ENCODE peak calls at places on chromosomes 13 and 19, in seven cellular contexts. T is A549; G is fibroblast of lung; U is tibial artery; H is CD4-positive, alpha-beta T cell; R is transverse colon; P is CD8-positive, alpha-beta memory T cell. K is an unnamed sample.

GRCh38 chr13:45100855-45101254 is 19.5 kb upstream of the GTF2F2 start:
- DNase-seq in T (no peak), G (no peak), U (no peak), H (no peak), R (no peak), P (no peak), K (no peak)

GRCh38 chr19:50857366-50857765 is 2.7 kb downstream of the KLK3 start:
- DNase-seq in T (no peak), G (no peak), U (no peak), H (no peak), R (no peak), P (no peak), K (no peak)

GRCh38 chr19:29260477-29261317 is 47.7 kb upstream of the UQCRFS1 start:
- DNase-seq in T (peak), G (no peak), U (no peak), H (no peak), R (no peak), P (no peak), K (no peak)

GRCh38 chr13:38090913-38091312 is 221.3 kb upstream of the TRPC4 start:
- DNase-seq in T (no peak), G (no peak), U (no peak), H (no peak), R (no peak), P (no peak), K (no peak)

GRCh38 chr19:4059931-4060620 is 6.6 kb downstream of the ZBTB7A start:
- DNase-seq in T (no peak), G (no peak), U (peak), H (peak), R (peak), P (peak), K (no peak)

GRCh38 chr13:51148952-51149573 is 38.0 kb upstream of the C13orf42 start:
- DNase-seq in T (peak), G (peak), U (no peak), H (no peak), R (peak), P (no peak), K (peak)

GRCh38 chr19:52689804-52690394 is 44.9 kb downstream of the ZNF611 start:
- DNase-seq in T (no peak), G (no peak), U (peak), H (peak), R (peak), P (peak), K (peak)

GRCh38 chr13:63351081-63351480 is 1935.4 kb upstream of the PCDH20 start:
- DNase-seq in T (no peak), G (no peak), U (no peak), H (no peak), R (no peak), P (no peak), K (no peak)

GRCh38 chr13:24212674-24213073 is 52.2 kb downstream of the SPATA13 start:
- DNase-seq in T (no peak), G (no peak), U (no peak), H (no peak), R (no peak), P (no peak), K (peak)

GRCh38 chr13:32811297-32811800 is 204.9 kb upstream of the KL start:
- DNase-seq in T (no peak), G (no peak), U (no peak), H (no peak), R (peak), P (no peak), K (no peak)

GRCh38 chr13:28532226-28533048 is 37.5 kb upstream of the FLT1 start:
- DNase-seq in T (no peak), G (no peak), U (peak), H (no peak), R (no peak), P (no peak), K (no peak)

GRCh38 chr13:111914241-111915103 is 152.5 kb upstream of the SOX1 start:
- DNase-seq in T (no peak), G (no peak), U (no peak), H (no peak), R (no peak), P (no peak), K (no peak)

GRCh38 chr13:34567558-34567957 is 374.5 kb upstream of the NBEA start:
- DNase-seq in T (no peak), G (no peak), U (no peak), H (no peak), R (no peak), P (no peak), K (no peak)

GRCh38 chr13:72149701-72150100 is 282.7 kb upstream of the DACH1 start:
- DNase-seq in T (no peak), G (peak), U (no peak), H (no peak), R (no peak), P (no peak), K (no peak)
- H3K27ac ChIP-seq in T (no peak), G (no peak), U (no peak), H (no peak), R (no peak), P (no peak), K (no peak)

GRCh38 chr13:113818700-113819295 is 45.1 kb downstream of the GAS6 start:
- DNase-seq in T (no peak), G (no peak), U (no peak), H (no peak), R (no peak), P (no peak), K (no peak)

GRCh38 chr13:113820813-113821651 is 42.8 kb downstream of the GAS6 start:
- DNase-seq in T (peak), G (peak), U (peak), H (no peak), R (peak), P (no peak), K (peak)

GRCh38 chr13:113819341-113819730 is 44.5 kb downstream of the GAS6 start:
- DNase-seq in T (no peak), G (no peak), U (no peak), H (no peak), R (no peak), P (no peak), K (no peak)

GRCh38 chr13:113821847-113822246 is 42.0 kb downstream of the GAS6 start:
- DNase-seq in T (no peak), G (no peak), U (no peak), H (no peak), R (no peak), P (no peak), K (no peak)

DNA sequence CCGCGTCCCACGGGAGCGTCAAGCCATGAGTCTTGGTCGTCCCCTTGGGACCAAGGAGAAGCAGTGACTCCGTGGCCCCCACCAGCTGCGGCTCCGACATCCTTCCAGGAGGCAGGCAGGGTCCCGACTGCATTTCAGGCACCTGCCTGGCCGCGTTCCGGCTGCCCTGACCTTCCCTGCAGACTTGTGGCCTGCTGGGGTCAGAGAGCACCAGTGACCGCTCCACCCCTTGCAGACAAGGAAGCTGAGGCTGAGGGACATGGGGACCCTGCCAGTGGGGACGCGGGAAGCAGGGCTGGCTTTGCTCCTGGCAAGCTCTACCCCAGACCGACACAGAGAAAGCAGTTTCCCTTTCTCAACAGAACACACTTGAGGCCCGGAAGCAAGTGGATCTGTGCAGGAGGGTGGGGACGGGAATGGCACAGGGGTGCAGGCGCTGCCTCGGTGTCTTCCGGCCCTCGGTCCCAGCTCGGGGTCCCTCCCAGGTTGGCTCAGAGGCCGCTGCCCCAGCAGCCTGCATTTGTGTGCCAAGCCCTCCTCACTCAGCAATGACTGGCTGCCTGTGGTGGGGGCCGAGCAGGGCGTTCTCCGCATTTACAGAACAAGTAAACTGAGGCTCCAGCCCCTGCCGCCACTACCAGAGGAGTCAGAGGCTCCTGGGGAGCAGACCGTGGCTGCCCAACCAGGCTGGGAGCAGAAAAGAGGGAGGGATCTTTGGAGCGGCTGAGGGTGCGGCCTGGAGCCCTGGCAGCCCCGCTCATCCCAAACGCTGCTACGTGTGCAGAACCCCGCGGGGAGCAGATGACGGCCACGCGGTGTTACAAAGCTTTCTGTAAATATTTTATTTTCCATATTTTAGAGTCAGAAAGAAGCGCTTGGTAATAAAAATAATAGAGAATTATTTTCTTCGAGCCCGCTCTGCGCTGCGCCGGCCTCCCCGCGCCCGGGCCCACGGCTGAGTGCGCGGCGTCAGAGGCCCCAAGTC is 43.9 kb downstream of the GAS6 start:
- DNase-seq in T (no peak), G (no peak), U (no peak), H (no peak), R (no peak), P (no peak), K (no peak)
- H3K27ac ChIP-seq in T (peak), G (peak), U (peak), H (no peak), R (peak), P (no peak), K (peak)

GRCh38 chr19:55676889-55677505 is 2.0 kb downstream of the EPN1 start:
- DNase-seq in T (no peak), G (no peak), U (no peak), H (no peak), R (no peak), P (no peak), K (no peak)
- H3K27ac ChIP-seq in T (no peak), G (no peak), U (no peak), H (no peak), R (peak), P (no peak), K (no peak)

DNA sequence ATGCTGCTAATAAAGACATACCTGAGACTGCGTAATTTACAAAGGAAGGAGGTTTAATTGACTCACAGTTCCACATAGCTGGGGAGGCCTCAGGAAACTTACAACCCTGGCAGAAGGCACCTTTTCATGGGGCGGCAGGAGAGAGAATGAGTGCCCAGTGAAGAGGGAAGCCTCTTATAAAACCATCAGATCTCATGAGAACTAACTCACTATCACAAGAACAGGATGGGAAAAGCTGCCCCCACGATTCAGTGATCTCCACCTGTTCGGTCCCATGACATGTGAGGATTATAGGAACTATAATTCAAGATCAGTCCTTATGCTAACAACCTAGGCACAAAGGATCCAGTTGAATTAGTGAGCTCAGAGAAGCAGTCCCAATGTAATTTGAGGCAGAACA is 59.4 kb downstream of the GPC6 start:
- DNase-seq in T (no peak), G (no peak), U (no peak), H (no peak), R (no peak), P (no peak), K (no peak)
- H3K27ac ChIP-seq in T (no peak), G (no peak), U (no peak), H (no peak), R (no peak), P (no peak), K (no peak)

GRCh38 chr13:36346222-36347083 is at the start of gene SPART:
- DNase-seq in T (peak), G (peak), U (peak), H (peak), R (peak), P (peak), K (peak)
- H3K27ac ChIP-seq in T (peak), G (peak), U (peak), H (peak), R (peak), P (peak), K (peak)

DNA sequence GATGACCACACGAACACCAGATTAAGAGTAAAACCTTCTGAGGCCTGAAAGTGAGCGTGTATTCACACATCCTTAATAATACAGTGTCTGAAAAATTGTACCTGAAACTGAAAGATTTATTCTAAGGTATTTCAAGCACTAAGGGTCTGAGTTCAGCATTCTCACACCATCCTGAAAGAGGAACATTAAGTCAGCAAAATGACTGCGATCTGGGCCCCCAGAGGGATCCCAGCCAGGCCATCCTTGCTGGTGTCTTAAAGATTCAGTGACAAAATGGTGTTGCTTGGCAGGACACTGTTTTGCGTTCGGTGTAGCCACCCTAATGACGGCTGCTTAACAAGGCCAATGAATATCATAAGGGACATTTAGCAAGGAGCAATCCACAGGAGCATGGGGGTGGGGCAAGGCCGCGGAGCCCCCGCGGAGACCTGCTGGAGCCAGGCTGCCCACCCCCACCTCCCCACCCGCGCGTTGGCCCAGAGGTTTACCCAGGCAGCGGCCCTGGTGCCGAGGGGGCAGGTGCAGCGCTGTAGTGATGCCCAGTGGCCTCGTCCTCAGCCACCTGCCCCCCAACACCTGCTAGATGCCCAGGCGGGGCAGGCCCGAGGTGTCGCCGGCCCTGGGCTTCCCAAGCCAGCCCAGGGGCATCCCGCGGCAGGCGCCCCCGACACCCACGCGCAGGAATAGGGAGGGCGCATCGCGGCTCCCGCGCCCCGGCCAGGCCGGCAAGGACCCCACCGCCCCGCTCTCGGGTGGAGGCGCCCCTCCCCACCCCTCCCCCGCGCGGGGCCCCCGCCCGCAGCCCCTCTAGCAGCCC is 742 bp downstream of the NALCN start:
- DNase-seq in T (peak), G (no peak), U (no peak), H (no peak), R (no peak), P (no peak), K (peak)
- H3K27ac ChIP-seq in T (peak), G (no peak), U (peak), H (no peak), R (no peak), P (no peak), K (peak)

GRCh38 chr19:12294308-12295158 is at the start of gene ZNF44:
- DNase-seq in T (peak), G (peak), U (peak), H (peak), R (peak), P (peak), K (peak)

GRCh38 chr19:12295191-12295590 is 508 bp upstream of the ZNF44 start:
- DNase-seq in T (no peak), G (no peak), U (no peak), H (no peak), R (no peak), P (no peak), K (no peak)

GRCh38 chr19:12289790-12290065 is 5.0 kb downstream of the ZNF44 start:
- DNase-seq in T (no peak), G (no peak), U (no peak), H (no peak), R (no peak), P (no peak), K (no peak)

DNA sequence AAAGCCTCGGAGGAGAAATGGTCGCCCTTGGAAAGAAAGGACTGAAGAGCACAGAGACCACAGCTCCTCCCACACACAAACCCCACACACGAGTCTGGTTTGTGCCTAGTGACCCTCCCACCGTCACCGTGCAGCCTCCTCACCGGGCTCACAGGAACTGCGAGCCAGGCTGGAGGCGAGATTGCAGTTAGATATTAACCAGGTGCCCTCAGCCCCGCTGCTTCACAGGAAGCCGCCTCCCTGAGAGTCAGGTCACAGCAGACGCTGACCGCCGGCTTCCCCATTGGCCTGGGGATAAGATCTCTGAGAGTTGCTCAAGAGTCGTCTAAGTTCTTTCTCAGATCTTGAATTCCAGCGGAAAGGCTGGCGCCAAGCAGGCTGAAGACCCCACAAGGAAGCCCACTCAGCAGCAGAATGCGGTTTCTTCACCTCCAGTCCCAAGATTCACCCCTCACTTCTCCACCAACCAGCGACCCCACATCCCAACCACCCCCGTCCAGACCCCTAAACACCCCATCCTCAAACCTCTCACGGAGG is 844 bp downstream of the ZNF44 start:
- DNase-seq in T (peak), G (peak), U (peak), H (peak), R (peak), P (peak), K (peak)
- H3K27ac ChIP-seq in T (no peak), G (peak), U (peak), H (peak), R (peak), P (peak), K (peak)

GRCh38 chr19:14517446-14517839 is 754 bp downstream of the DNAJB1 start:
- DNase-seq in T (no peak), G (no peak), U (no peak), H (no peak), R (peak), P (no peak), K (peak)

GRCh38 chr19:14516746-14517438 is 1.3 kb downstream of the DNAJB1 start:
- DNase-seq in T (no peak), G (no peak), U (no peak), H (no peak), R (peak), P (no peak), K (no peak)

GRCh38 chr19:14516048-14516534 is 2.1 kb downstream of the DNAJB1 start:
- DNase-seq in T (no peak), G (no peak), U (no peak), H (no peak), R (peak), P (no peak), K (no peak)

GRCh38 chr19:14514215-14514871 is 3.9 kb downstream of the DNAJB1 start:
- DNase-seq in T (no peak), G (no peak), U (no peak), H (no peak), R (no peak), P (no peak), K (no peak)

DNA sequence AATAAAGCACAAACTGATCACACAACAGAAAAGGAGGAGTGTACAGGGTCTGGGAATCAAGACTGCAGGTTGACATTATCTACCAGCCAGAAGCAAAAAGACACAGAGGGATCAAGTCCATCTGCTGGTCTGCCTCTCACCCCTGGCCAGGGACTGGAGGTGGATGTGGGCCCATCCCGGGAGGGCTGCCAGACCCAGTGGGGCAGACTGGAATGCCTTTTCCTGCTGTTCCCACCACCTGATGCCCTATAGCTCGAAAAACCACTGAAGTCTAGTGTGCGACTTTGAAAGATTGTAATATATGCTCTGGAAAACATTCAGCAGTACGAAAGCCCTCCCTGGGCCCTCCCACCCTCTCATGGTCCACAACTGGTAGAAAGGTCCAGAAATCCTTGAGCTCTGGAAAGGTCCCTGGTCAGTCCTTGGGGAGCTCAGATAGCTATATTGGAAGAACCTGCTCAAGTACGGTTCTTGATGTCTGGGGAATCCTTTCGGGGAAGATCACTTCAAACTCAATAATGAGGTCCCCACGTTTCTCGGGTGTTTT is 2.6 kb downstream of the DNAJB1 start:
- DNase-seq in T (no peak), G (no peak), U (no peak), H (no peak), R (no peak), P (no peak), K (peak)
- H3K27ac ChIP-seq in T (peak), G (no peak), U (peak), H (no peak), R (peak), P (peak), K (peak)

DNA sequence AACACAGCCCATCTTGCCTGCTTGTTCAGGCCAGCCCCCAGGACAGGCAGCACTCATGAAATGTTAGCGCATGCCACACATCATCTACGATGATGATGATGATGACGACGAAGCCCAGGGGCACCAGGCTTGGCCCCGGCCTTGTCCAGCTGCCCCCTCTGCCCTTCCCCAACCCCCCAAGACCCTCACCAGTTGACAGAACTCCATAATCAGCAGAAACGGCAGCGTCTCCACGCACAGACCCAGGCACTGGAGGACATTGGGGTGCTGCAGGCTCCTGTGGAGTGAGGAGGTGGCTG is 9.0 kb downstream of the LMTK3 start:
- DNase-seq in T (no peak), G (no peak), U (no peak), H (no peak), R (no peak), P (no peak), K (no peak)
- H3K27ac ChIP-seq in T (peak), G (no peak), U (no peak), H (peak), R (no peak), P (peak), K (no peak)

GRCh38 chr13:49315756-49316481 is 68.2 kb downstream of the CDADC1 start:
- DNase-seq in T (no peak), G (no peak), U (no peak), H (no peak), R (no peak), P (no peak), K (no peak)

GRCh38 chr13:49319555-49320350 is 72.0 kb downstream of the CDADC1 start:
- DNase-seq in T (no peak), G (peak), U (no peak), H (no peak), R (no peak), P (no peak), K (no peak)

GRCh38 chr13:49314344-49314882 is 66.7 kb downstream of the CDADC1 start:
- DNase-seq in T (no peak), G (peak), U (no peak), H (no peak), R (no peak), P (no peak), K (no peak)

GRCh38 chr13:49311816-49312215 is 64.1 kb downstream of the CDADC1 start:
- DNase-seq in T (no peak), G (no peak), U (no peak), H (no peak), R (no peak), P (no peak), K (no peak)

GRCh38 chr13:49315036-49315565 is 67.4 kb downstream of the CDADC1 start:
- DNase-seq in T (no peak), G (peak), U (no peak), H (no peak), R (no peak), P (no peak), K (no peak)
- H3K27ac ChIP-seq in T (no peak), G (peak), U (peak), H (no peak), R (peak), P (no peak), K (no peak)

K was measured in substantia nigra.